ENCODE peak calls at places on chromosomes 7 and 10, in eight cellular contexts. Q, F, B, N, T, L, S and K are unnamed samples.

GRCh38 chr7:107405559-107405958 is 64.3 kb upstream of the GPR22 start:
- DNase-seq in F (no peak), S (no peak), T (no peak), N (no peak), L (no peak), Q (no peak), B (no peak), K (no peak)

GRCh38 chr7:17745588-17745987 is 194.7 kb downstream of the SNX13 start:
- DNase-seq in B (no peak), L (no peak), F (no peak), T (no peak), N (no peak), Q (no peak), S (no peak), K (no peak)

GRCh38 chr10:110013615-110014293 is 6.0 kb downstream of the ADD3 start:
- DNase-seq in T (no peak), F (peak), Q (peak), S (no peak), B (peak), N (no peak), L (no peak), K (peak)

GRCh38 chr10:97010695-97011206 is 175.0 kb downstream of the SLIT1 start:
- DNase-seq in B (no peak), S (no peak), Q (no peak), F (no peak), L (no peak), T (no peak), N (no peak), K (no peak)

GRCh38 chr7:25359471-25360059 is 131.3 kb upstream of the NPVF start:
- DNase-seq in B (no peak), S (no peak), L (no peak), F (no peak), N (no peak), T (no peak), Q (peak), K (no peak)

GRCh38 chr10:13633689-13634088 is 46.9 kb downstream of the PRPF18 start:
- DNase-seq in N (no peak), T (no peak), L (peak), B (no peak), Q (no peak), F (no peak), S (no peak), K (no peak)

GRCh38 chr10:17474595-17474994 is 20.2 kb upstream of the ST8SIA6 start:
- DNase-seq in L (no peak), N (no peak), Q (no peak), S (no peak), B (no peak), F (no peak), T (no peak), K (no peak)

GRCh38 chr10:48981310-48981907 is 41.8 kb upstream of the LRRC18 start:
- DNase-seq in B (no peak), L (peak), T (peak), F (no peak), Q (no peak), N (peak), S (peak), K (no peak)

GRCh38 chr10:119526149-119526548 is 16.4 kb downstream of the RGS10 start:
- DNase-seq in S (no peak), T (no peak), B (no peak), Q (no peak), F (no peak), N (no peak), L (no peak), K (no peak)

GRCh38 chr7:65477326-65477725 is 103.7 kb downstream of the ZNF92 start:
- DNase-seq in S (peak), Q (no peak), B (no peak), F (no peak), L (peak), N (no peak), T (peak), K (no peak)

GRCh38 chr7:101125989-101126650 is 784 bp upstream of the SERPINE1 start:
- DNase-seq in T (no peak), B (no peak), S (peak), N (peak), F (no peak), Q (peak), L (peak), K (no peak)

GRCh38 chr10:1121311-1121970 is 65.3 kb downstream of the WDR37 start:
- DNase-seq in L (no peak), S (no peak), B (no peak), F (no peak), N (no peak), T (no peak), Q (no peak), K (no peak)

GRCh38 chr10:125029584-125030242 is 87.8 kb downstream of the ZRANB1 start:
- DNase-seq in Q (peak), S (no peak), F (no peak), L (peak), B (no peak), N (no peak), T (no peak), K (no peak)

GRCh38 chr7:90768301-90768700 is 172.2 kb downstream of the CDK14 start:
- DNase-seq in F (no peak), T (no peak), S (no peak), L (no peak), N (no peak), Q (no peak), B (no peak), K (no peak)

GRCh38 chr10:129964611-129965417 is 740 bp upstream of the EBF3 start:
- DNase-seq in S (no peak), T (peak), L (no peak), B (no peak), Q (no peak), N (no peak), F (no peak), K (no peak)

GRCh38 chr7:75018570-75019364 is 54.3 kb downstream of the CASTOR2 start:
- DNase-seq in B (no peak), N (no peak), T (no peak), S (no peak), Q (no peak), L (no peak), F (no peak), K (no peak)

GRCh38 chr10:6667679-6668270 is 87.7 kb upstream of the PRKCQ start:
- DNase-seq in N (no peak), L (peak), B (no peak), Q (peak), F (no peak), T (peak), S (no peak), K (no peak)

GRCh38 chr10:44961931-44962750 is 2.5 kb downstream of the RASSF4 start:
- DNase-seq in T (no peak), N (no peak), L (no peak), F (no peak), Q (no peak), B (no peak), S (no peak), K (no peak)

GRCh38 chr7:50119815-50120637 is 27.0 kb upstream of the ZPBP start:
- DNase-seq in L (no peak), T (peak), S (peak), F (peak), Q (no peak), B (peak), N (no peak), K (peak)

GRCh38 chr7:150784120-150784736 is 15.9 kb downstream of the TMEM176B start:
- DNase-seq in N (no peak), S (no peak), Q (no peak), B (no peak), L (no peak), T (no peak), F (no peak), K (no peak)

GRCh38 chr7:91582799-91583230 is 297.7 kb downstream of the MTERF1 start:
- DNase-seq in B (no peak), F (no peak), L (no peak), Q (no peak), N (no peak), T (no peak), S (no peak), K (no peak)

GRCh38 chr7:142908921-142909870 is 23.7 kb upstream of the TRPV6 start:
- DNase-seq in N (no peak), Q (no peak), B (no peak), T (peak), L (peak), F (no peak), S (peak), K (no peak)

GRCh38 chr7:156777364-156778069 is 115.5 kb downstream of the LMBR1 start:
- DNase-seq in F (peak), B (no peak), Q (no peak), L (peak), S (no peak), N (no peak), T (no peak), K (no peak)

GRCh38 chr10:53135213-53135896 is 362.8 kb upstream of the MBL2 start:
- DNase-seq in T (no peak), F (no peak), Q (peak), S (no peak), B (no peak), N (no peak), L (no peak), K (no peak)

GRCh38 chr7:151132461-151133205 is 34.9 kb downstream of the GBX1 start:
- DNase-seq in S (no peak), L (no peak), T (no peak), B (no peak), Q (no peak), F (no peak), N (no peak), K (no peak)

GRCh38 chr10:84683980-84684740 is 355.8 kb downstream of the CCSER2 start:
- DNase-seq in F (no peak), N (no peak), B (no peak), T (no peak), L (no peak), S (no peak), Q (no peak), K (no peak)

GRCh38 chr10:133034092-133034491 is 53.6 kb upstream of the ADGRA1 start:
- DNase-seq in Q (no peak), T (no peak), F (no peak), N (no peak), B (no peak), L (no peak), S (no peak), K (no peak)

GRCh38 chr10:93452143-93452542 is 30.0 kb downstream of the MYOF start:
- DNase-seq in Q (no peak), T (no peak), L (no peak), S (no peak), F (no peak), N (no peak), B (no peak), K (no peak)

GRCh38 chr7:139915864-139916716 is 87.0 kb downstream of the TBXAS1 start:
- DNase-seq in B (no peak), S (peak), Q (peak), L (peak), F (peak), T (no peak), N (peak), K (no peak)

GRCh38 chr7:17434841-17435692 is 136.6 kb downstream of the AHR start:
- DNase-seq in L (no peak), S (no peak), Q (no peak), N (no peak), B (no peak), F (no peak), T (no peak), K (no peak)

GRCh38 chr7:5596046-5596895 is 172.6 kb upstream of the TNRC18 start:
- DNase-seq in S (no peak), N (peak), L (peak), F (peak), T (peak), B (peak), Q (peak), K (peak)

GRCh38 chr7:23691320-23691719 is 11.3 kb downstream of the FAM221A start:
- DNase-seq in S (no peak), L (peak), T (no peak), B (no peak), F (no peak), N (no peak), Q (no peak), K (no peak)

GRCh38 chr7:136594739-136595144 is 273.7 kb upstream of the CHRM2 start:
- DNase-seq in Q (no peak), N (no peak), B (no peak), L (peak), F (no peak), S (no peak), T (no peak), K (no peak)

GRCh38 chr7:74429153-74429747 is 24.5 kb upstream of the GTF2IRD1 start:
- DNase-seq in S (no peak), F (no peak), Q (peak), B (no peak), T (no peak), L (peak), N (no peak), K (no peak)

GRCh38 chr10:30829921-30830671 is 200.5 kb upstream of the LYZL2 start:
- DNase-seq in N (no peak), T (no peak), Q (peak), F (no peak), L (peak), S (no peak), B (no peak), K (no peak)